ENCODE peak calls at places on chromosomes 1 and 21, in ten cellular contexts. B is cardiac muscle cell; L is adrenal gland; F is right cardiac atrium; X is pancreas; Z is endothelial cell of umbilical vein; W is lung; M is gastrocnemius medialis; J is psoas muscle; P is CD8-positive, alpha-beta memory T cell. C is an unnamed sample. For H3K4me1, the result is how much of the 10 kb centered on the place peaks cover.

GRCh38 chr1:189659731-189660130 is 817.9 kb downstream of the BRINP3 start:
- DNase-seq in B (no peak), L (no peak), F (no peak), X (no peak), Z (no peak), W (no peak), M (no peak), J (no peak), P (no peak), C (no peak)

GRCh38 chr21:42175110-42175710 is 43.7 kb upstream of the ABCG1 start:
- DNase-seq in B (no peak), L (no peak), F (no peak), X (no peak), Z (no peak), W (no peak), M (no peak), J (no peak), P (no peak), C (peak)

GRCh38 chr1:54987830-54988705 is 7.6 kb downstream of the TMEM61 start:
- DNase-seq in B (peak), L (no peak), F (no peak), X (no peak), Z (no peak), W (no peak), M (no peak), J (no peak), P (no peak), C (no peak)

GRCh38 chr1:63746129-63746864 is 27.5 kb upstream of the ROR1 start:
- DNase-seq in B (peak), L (no peak), F (no peak), X (no peak), Z (peak), W (no peak), M (no peak), J (no peak), P (no peak), C (no peak)

GRCh38 chr1:44894591-44894990 is 51.5 kb upstream of the PTCH2 start:
- DNase-seq in B (peak), L (no peak), F (no peak), X (no peak), Z (peak), W (no peak), M (no peak), J (no peak), P (no peak), C (no peak)

GRCh38 chr1:67683306-67683705 is 1.7 kb upstream of the GADD45A start:
- DNase-seq in B (peak), L (no peak), F (no peak), X (no peak), Z (peak), W (no peak), M (no peak), J (no peak), P (no peak), C (no peak)

GRCh38 chr1:38047603-38048146 is 1.1 kb upstream of the POU3F1 start:
- DNase-seq in B (peak), L (peak), F (no peak), X (no peak), Z (no peak), W (no peak), M (no peak), J (no peak), P (no peak), C (no peak)

GRCh38 chr1:151458936-151459330 is 361 bp downstream of the POGZ start:
- DNase-seq in B (peak), L (peak), F (peak), X (peak), Z (peak), W (peak), M (peak), J (peak), P (peak), C (peak)

GRCh38 chr1:115828101-115829022 is 12.6 kb downstream of the NHLH2 start:
- DNase-seq in B (peak), L (peak), F (peak), X (peak), Z (peak), W (no peak), M (no peak), J (no peak), P (peak), C (no peak)

GRCh38 chr1:169041371-169041770 is 65.1 kb upstream of the ATP1B1 start:
- DNase-seq in B (no peak), L (no peak), F (no peak), X (no peak), Z (no peak), W (no peak), M (no peak), J (no peak), P (no peak), C (no peak)

GRCh38 chr1:224287714-224288113 is 42.3 kb downstream of the NVL start:
- DNase-seq in B (no peak), L (no peak), F (no peak), X (no peak), Z (no peak), W (no peak), M (no peak), J (no peak), P (no peak), C (no peak)

GRCh38 chr1:68373173-68373572 is 76.6 kb downstream of the RPE65 start:
- DNase-seq in B (no peak), L (no peak), F (no peak), X (no peak), Z (no peak), W (no peak), M (no peak), J (no peak), P (no peak), C (no peak)

GRCh38 chr1:21468597-21468996 is 28.7 kb downstream of the NBPF3 start:
- DNase-seq in B (peak), L (no peak), F (no peak), X (no peak), Z (peak), W (no peak), M (no peak), J (no peak), P (no peak), C (no peak)

GRCh38 chr1:230848235-230848634 is 20.1 kb downstream of the C1orf198 start:
- DNase-seq in B (no peak), L (no peak), F (no peak), X (no peak), Z (no peak), W (no peak), M (no peak), J (no peak), P (no peak), C (no peak)

GRCh38 chr1:53206735-53207379 is 10.2 kb downstream of the CPT2 start:
- DNase-seq in B (no peak), L (no peak), F (no peak), X (no peak), Z (no peak), W (no peak), M (no peak), J (no peak), P (no peak), C (no peak)

GRCh38 chr1:5769760-5770159 is 222.5 kb downstream of the NPHP4 start:
- DNase-seq in B (no peak), L (no peak), F (no peak), X (no peak), Z (no peak), W (no peak), M (no peak), J (no peak), P (no peak), C (no peak)

GRCh38 chr1:156504062-156504813 is 3.7 kb upstream of the MEF2D start:
- DNase-seq in B (peak), L (peak), F (peak), X (peak), Z (no peak), W (no peak), M (peak), J (no peak), P (no peak), C (no peak)

GRCh38 chr1:29222686-29223085 is 8.0 kb downstream of the MECR start:
- DNase-seq in B (no peak), L (no peak), F (no peak), X (no peak), Z (no peak), W (no peak), M (no peak), J (no peak), P (no peak), C (no peak)

GRCh38 chr1:218890436-218890835 is 283.2 kb upstream of the LYPLAL1 start:
- DNase-seq in B (no peak), L (no peak), F (no peak), X (no peak), Z (no peak), W (no peak), M (no peak), J (no peak), P (no peak), C (no peak)

GRCh38 chr21:32735524-32735923 is 7.7 kb upstream of the SYNJ1 start:
- DNase-seq in B (no peak), L (no peak), F (no peak), X (no peak), Z (no peak), W (no peak), M (no peak), J (no peak), P (no peak), C (no peak)

GRCh38 chr21:26297856-26298255 is 127.3 kb upstream of the APP start:
- DNase-seq in B (no peak), L (no peak), F (no peak), X (no peak), Z (no peak), W (no peak), M (no peak), J (no peak), P (no peak), C (no peak)

GRCh38 chr1:46557403-46557802 is 6.0 kb upstream of the KNCN start:
- DNase-seq in B (no peak), L (no peak), F (no peak), X (no peak), Z (no peak), W (no peak), M (no peak), J (no peak), P (no peak), C (no peak)

GRCh38 chr1:224768971-224769370 is 152.9 kb downstream of the CNIH3 start:
- DNase-seq in B (no peak), L (no peak), F (no peak), X (no peak), Z (no peak), W (no peak), M (no peak), J (no peak), P (no peak), C (no peak)

GRCh38 chr1:152811050-152811449 is 721 bp upstream of the LCE1B start:
- DNase-seq in B (no peak), L (no peak), F (no peak), X (no peak), Z (no peak), W (no peak), M (no peak), J (no peak), P (no peak), C (no peak)

GRCh38 chr1:55421317-55421716 is 206.2 kb upstream of the USP24 start:
- DNase-seq in B (peak), L (no peak), F (no peak), X (no peak), Z (peak), W (no peak), M (no peak), J (no peak), P (no peak), C (no peak)

GRCh38 chr1:112735752-112736151 is 20.6 kb upstream of the PPM1J start:
- DNase-seq in B (peak), L (no peak), F (no peak), X (no peak), Z (peak), W (no peak), M (no peak), J (no peak), P (no peak), C (no peak)

GRCh38 chr1:211912064-211912463 is 81.5 kb upstream of the LPGAT1 start:
- DNase-seq in B (no peak), L (no peak), F (no peak), X (no peak), Z (no peak), W (no peak), M (no peak), J (no peak), P (no peak), C (no peak)

GRCh38 chr1:208235356-208235982 is 8.7 kb downstream of the PLXNA2 start:
- DNase-seq in B (no peak), L (no peak), F (no peak), X (no peak), Z (no peak), W (no peak), M (no peak), J (no peak), P (no peak), C (no peak)
- H3K4me1 ChIP-seq in B (half or more), L (under half), F (under half), X (half or more), Z (half or more), W (under half), M (half or more), J (half or more), P (under half), C (half or more)

DNA sequence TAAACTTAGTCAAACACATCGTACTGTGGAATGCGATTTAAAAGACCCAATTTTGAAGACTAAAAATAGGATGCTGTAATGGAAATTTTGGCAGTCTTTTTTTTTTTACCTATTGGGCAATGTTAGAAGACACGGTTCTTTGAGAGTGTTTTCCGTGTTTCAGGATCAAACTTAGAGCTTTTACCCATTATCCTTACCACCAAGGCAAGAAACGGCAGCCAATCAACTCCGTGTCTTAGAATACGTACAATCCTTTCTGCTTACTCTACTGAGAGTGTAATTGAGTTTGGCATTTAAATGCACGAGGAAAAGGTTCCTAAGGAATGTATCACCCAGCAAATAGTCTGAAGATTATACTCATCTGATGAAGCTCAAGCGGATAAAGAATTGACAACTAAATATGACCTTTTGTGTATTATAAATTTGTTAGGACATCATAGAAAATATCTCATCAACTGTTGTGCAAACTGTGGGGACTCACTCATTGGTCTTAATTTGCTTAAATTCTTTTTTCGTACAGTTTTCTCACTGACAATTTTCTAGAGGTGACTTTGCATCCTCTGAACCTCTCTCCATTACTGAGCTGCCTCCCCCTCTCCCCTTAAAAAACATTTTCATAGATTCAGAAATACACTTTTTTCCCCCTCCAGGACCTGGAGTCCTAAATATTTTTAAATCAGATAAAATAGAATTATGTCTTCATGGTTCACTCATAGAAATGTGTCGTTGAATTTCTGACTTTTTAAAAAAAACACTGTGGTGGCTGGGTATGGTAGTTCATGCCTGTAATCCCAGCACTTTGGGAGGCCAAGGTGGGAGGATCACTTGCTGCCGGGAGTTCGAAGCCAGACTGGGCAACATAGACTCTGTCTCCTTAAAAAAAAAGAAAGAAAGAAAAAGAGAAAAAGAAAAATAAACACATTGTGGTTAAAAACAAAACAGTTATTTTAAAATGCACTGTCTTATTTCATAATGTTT is 1.3 kb downstream of the CNST start:
- DNase-seq in B (peak), L (no peak), F (no peak), X (no peak), Z (peak), W (no peak), M (no peak), J (no peak), P (no peak), C (no peak)
- H3K4me1 ChIP-seq in B (under half), L (half or more), F (under half), X (under half), Z (half or more), W (under half), M (half or more), J (half or more), P (half or more), C (half or more)

DNA sequence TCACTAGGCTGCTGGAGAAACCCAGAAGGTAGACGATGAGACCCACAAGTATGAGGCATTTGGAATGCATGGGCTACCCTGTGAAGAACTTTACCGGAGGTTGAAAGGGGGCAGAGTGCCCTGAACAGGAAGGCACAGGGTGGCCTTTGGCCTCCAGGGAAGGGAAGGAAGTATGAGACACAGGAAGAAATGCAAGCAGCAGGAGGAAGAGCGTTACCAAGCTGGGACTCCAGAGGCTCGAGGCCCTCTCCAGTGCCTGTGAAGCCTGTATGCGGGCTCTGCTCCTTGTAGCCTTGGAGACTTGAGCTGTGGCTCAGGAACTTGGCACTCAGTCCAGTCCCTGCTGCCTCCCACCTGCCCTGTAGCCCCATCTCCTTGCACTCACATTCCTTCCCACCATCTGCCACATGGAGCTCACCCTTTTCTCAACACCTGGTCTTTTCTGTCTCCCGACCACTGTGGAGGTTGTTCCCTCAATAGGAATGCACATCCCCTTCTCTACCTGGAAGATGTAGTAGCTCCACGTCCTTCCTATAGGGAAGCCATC is 33.5 kb upstream of the RNF19B start:
- DNase-seq in B (no peak), L (no peak), F (no peak), X (no peak), Z (peak), W (no peak), M (no peak), J (no peak), P (no peak), C (no peak)
- H3K4me1 ChIP-seq in B (under half), L (under half), F (under half), X (under half), Z (under half), W (under half), M (under half), J (under half), P (under half), C (under half)

DNA sequence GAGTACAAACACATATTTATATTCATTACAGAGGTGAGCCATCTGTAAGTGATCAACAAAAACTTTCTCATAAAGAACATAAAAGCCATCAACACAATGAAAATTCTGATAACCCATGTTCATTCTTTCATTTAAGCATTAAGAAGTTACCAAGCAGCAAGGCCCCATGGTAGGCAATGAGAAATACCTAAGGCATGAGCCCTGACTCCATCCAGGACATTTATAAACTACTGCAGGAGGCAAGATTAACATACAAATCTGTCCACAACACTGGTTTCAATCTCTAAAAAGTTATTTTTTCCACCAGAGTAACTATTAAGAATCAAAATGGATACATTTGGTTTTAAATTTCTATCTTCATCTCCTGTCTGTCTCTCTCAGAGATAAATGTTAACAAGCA is 76.1 kb downstream of the SIPA1L2 start:
- DNase-seq in B (peak), L (no peak), F (no peak), X (no peak), Z (no peak), W (no peak), M (no peak), J (no peak), P (no peak), C (no peak)
- H3K4me1 ChIP-seq in B (half or more), L (under half), F (under half), X (under half), Z (under half), W (under half), M (under half), J (half or more), P (under half), C (half or more)

DNA sequence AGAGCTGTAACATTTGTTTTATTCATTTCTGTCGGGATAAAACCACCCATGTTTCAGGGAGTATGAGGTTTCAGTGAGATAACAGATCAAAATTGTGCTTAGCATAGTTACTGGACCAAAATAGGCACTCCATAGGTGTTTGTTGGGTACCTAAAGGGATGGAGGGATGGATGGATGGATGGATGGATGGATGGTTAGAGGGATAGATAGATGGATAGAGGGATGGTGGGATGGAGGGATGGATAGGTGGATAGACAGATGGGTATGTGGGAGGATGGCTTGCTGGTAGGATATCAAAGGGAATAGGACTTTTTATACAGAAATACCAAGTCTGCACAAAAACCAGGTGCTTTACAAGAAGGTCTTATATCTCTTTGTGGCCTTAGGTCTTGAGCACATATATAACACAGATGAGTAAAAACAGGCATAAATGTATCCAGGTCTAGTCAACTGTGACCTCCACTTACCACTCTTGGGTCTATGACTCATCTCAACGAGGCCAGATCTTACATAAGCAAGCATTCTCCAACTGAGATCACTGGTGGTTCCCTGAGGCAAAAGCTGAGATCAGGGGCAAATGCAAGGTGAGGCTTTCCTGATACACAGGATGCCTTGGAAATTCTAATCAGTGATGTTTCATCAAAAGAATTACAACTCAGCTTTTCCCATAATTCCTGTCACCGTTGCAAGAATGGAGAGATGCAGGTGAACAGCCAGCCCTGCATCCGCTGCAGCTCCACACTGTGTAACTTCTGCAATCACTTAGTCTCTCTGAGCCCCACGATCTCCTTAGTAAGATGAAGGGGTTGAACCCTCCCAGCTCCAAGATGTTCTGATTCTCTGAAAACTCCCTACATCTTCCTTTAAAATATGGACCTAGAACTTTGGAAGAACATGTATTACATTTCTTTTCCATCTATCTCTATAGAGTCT is 32.0 kb downstream of the PTAFR start:
- DNase-seq in B (peak), L (no peak), F (no peak), X (no peak), Z (no peak), W (no peak), M (no peak), J (no peak), P (no peak), C (no peak)
- H3K4me1 ChIP-seq in B (under half), L (under half), F (under half), X (under half), Z (under half), W (under half), M (under half), J (under half), P (under half), C (under half)

DNA sequence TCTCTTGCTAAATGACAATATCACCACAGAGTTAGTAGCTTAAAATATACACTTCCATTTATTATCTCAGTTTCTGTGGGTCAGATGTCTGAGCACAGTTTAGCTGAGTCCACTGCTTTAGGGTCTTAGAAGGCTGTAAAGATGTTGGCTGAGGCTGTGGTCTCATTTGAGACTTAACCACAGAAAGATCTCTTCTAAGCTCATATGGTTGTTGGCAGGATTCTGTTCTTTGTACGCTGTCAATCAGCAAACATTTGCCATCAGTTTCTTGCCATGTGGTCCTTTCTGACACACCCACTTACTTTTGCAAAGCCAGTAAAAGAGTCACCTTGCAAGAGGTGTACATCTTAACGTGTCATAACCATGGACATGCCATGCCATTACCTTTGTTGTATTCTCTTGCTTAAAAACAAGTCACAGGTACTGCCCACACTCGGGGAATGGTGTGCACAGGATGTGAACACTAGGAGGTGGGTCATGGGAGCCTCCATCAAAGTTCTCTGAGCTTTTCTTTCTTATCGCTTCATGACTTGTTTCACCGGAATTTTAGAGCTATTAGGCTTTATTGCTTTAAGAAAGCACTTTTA is 18.7 kb downstream of the DYRK1A start:
- DNase-seq in B (no peak), L (no peak), F (no peak), X (no peak), Z (no peak), W (no peak), M (no peak), J (no peak), P (no peak), C (no peak)
- H3K4me1 ChIP-seq in B (under half), L (under half), F (under half), X (under half), Z (under half), W (under half), M (half or more), J (half or more), P (half or more), C (under half)

C was measured in right atrium auricular region.